ENCODE peak calls at places on chromosomes 2 and 18, in four cellular contexts. Z is stomach, J is HepG2, S is astrocyte of the cerebellum. U is an unnamed sample.

GRCh38 chr18:52582061-52582460 is 242.1 kb downstream of the DCC start:
- DNase-seq in Z (no peak), J (no peak), S (no peak), U (no peak)

GRCh38 chr2:109201465-109202420 is 72.7 kb downstream of the SH3RF3 start:
- DNase-seq in Z (no peak), J (no peak), S (no peak), U (no peak)

GRCh38 chr18:28095041-28095440 is 81.9 kb downstream of the CDH2 start:
- DNase-seq in Z (no peak), J (no peak), S (no peak), U (no peak)

GRCh38 chr2:4368907-4369306 is 665.5 kb downstream of the DCDC2C start:
- DNase-seq in Z (no peak), J (no peak), S (no peak), U (no peak)

GRCh38 chr2:150626934-150627336 is 139.5 kb upstream of the RND3 start:
- DNase-seq in Z (no peak), J (no peak), S (no peak), U (no peak)

GRCh38 chr2:88737385-88737784 is 45.9 kb downstream of the RPIA start:
- DNase-seq in Z (no peak), J (no peak), S (no peak), U (no peak)

GRCh38 chr18:5058768-5059539 is 138.1 kb downstream of the AKAIN1 start:
- DNase-seq in Z (no peak), J (no peak), S (no peak), U (no peak)

GRCh38 chr2:43559391-43560230 is 36.2 kb downstream of the THADA start:
- DNase-seq in Z (no peak), J (no peak), S (no peak), U (no peak)

GRCh38 chr2:70494283-70494886 is 59.2 kb downstream of the TGFA start:
- DNase-seq in Z (no peak), J (no peak), S (no peak), U (no peak)

GRCh38 chr18:52337286-52337685 is 2.7 kb upstream of the DCC start:
- DNase-seq in Z (no peak), J (no peak), S (no peak), U (no peak)

GRCh38 chr2:161729-162128 is 102.1 kb downstream of the SH3YL1 start:
- DNase-seq in Z (no peak), J (no peak), S (no peak), U (no peak)

GRCh38 chr2:39451954-39452353 is 14.9 kb upstream of the MAP4K3 start:
- DNase-seq in Z (no peak), J (no peak), S (no peak), U (no peak)

GRCh38 chr18:13521418-13521817 is 204.9 kb downstream of the FAM210A start:
- DNase-seq in Z (no peak), J (no peak), S (no peak), U (no peak)

GRCh38 chr18:45521151-45521550 is 94.1 kb upstream of the SLC14A2 start:
- DNase-seq in Z (no peak), J (no peak), S (peak), U (peak)

GRCh38 chr2:109375656-109376055 is 238.1 kb downstream of the SEPTIN10 start:
- DNase-seq in Z (peak), J (no peak), S (no peak), U (no peak)

GRCh38 chr2:185130685-185131084 is 532.4 kb downstream of the ZNF804A start:
- DNase-seq in Z (no peak), J (no peak), S (no peak), U (no peak)

GRCh38 chr2:216994231-216994997 is 134.6 kb upstream of the TNP1 start:
- DNase-seq in Z (no peak), J (no peak), S (no peak), U (no peak)

GRCh38 chr2:96260404-96261260 is 5.2 kb downstream of the TMEM127 start:
- DNase-seq in Z (peak), J (peak), S (no peak), U (peak)

GRCh38 chr2:101820519-101820918 is 123.0 kb downstream of the MAP4K4 start:
- DNase-seq in Z (no peak), J (no peak), S (no peak), U (no peak)

GRCh38 chr2:239814917-239815637 is 210.1 kb downstream of the NDUFA10 start:
- DNase-seq in Z (no peak), J (no peak), S (no peak), U (no peak)

GRCh38 chr2:217593732-217594131 is 409.1 kb downstream of the TNS1 start:
- DNase-seq in Z (no peak), J (no peak), S (no peak), U (no peak)

GRCh38 chr2:52532956-52533355 is 1234.6 kb upstream of the CHAC2 start:
- DNase-seq in Z (no peak), J (no peak), S (no peak), U (no peak)

GRCh38 chr2:1047485-1047884 is 96.8 kb downstream of the SNTG2 start:
- DNase-seq in Z (no peak), J (peak), S (no peak), U (no peak)

GRCh38 chr18:63783394-63783793 is 8.2 kb downstream of the SERPINB7 start:
- DNase-seq in Z (no peak), J (no peak), S (no peak), U (no peak)

GRCh38 chr2:129113776-129114175 is 795.1 kb upstream of the HS6ST1 start:
- DNase-seq in Z (no peak), J (no peak), S (no peak), U (no peak)

GRCh38 chr18:22556271-22556990 is 138.7 kb upstream of the CTAGE1 start:
- DNase-seq in Z (peak), J (no peak), S (no peak), U (no peak)

GRCh38 chr2:203535078-203535783 is at the start of gene RAPH1:
- DNase-seq in Z (peak), J (peak), S (peak), U (peak)

GRCh38 chr2:203623616-203624015 is 82.8 kb upstream of the CD28 start:
- DNase-seq in Z (no peak), J (no peak), S (no peak), U (no peak)

DNA sequence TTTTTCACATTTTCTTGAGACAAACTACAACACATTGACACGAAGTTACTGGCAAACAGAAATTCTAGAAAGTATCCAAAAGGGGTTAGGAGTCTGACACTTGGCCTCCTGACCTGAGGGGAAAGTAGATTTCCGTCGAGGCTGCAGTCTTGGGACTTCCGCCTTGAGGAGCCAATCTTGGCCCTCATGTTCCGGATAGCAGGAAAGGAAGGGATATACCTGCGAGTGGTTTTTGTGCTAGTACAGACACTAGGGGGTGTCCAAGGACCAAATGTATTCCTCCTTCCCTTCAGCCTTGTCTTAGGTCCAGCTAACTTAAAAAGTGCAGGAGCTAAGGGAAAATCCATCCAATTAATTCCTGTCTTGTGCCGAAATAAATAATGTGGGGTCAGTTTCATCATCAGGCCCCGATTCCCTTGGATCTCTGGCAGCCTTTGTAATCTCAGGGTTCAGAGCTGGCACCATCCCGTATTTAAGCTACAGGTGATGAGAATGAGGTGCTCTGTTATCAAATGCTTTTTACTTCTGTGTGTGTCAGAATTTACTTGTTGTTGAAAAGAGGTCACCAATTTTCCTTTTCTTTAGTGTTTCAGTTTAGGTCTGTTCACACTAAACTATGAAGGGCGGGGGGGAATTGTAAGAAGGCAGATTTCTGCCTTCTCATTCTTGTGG is 330.2 kb upstream of the FANCL start:
- DNase-seq in Z (no peak), J (peak), S (peak), U (peak)
- TF ChIP-seq CTCF in Z (no peak), J (peak), S (peak), U (peak)

GRCh38 chr2:85666435-85666924 is 1.5 kb downstream of the SFTPB start:
- DNase-seq in Z (no peak), J (no peak), S (no peak), U (no peak)

GRCh38 chr2:85666016-85666415 is 2.0 kb downstream of the SFTPB start:
- DNase-seq in Z (no peak), J (no peak), S (no peak), U (no peak)

GRCh38 chr2:85667561-85668008 is 414 bp downstream of the SFTPB start:
- DNase-seq in Z (no peak), J (no peak), S (no peak), U (no peak)

GRCh38 chr2:85668009-85668856 is at the start of gene SFTPB:
- DNase-seq in Z (no peak), J (no peak), S (no peak), U (no peak)

DNA sequence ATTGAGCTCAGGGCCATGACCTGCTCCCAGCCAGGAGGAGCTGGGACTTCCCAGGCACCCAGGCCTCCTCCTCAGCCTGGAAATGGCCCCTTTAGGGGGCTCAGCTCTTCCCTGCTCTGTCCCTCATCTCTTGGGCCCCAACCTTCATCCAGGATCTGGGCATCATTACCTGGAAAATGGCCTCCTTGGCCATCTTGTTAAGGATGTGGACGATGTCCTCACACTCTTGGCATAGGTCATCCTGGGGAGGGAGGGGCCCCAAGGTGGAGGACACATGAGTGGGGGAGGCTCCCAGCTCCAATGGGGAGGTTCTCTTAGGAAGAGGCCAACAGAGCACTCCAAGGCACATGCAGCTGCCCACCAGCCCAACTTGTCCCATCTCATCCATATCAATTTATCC is 1.1 kb downstream of the SFTPB start:
- DNase-seq in Z (no peak), J (no peak), S (no peak), U (no peak)
- H3K4me3 ChIP-seq in Z (no peak), J (no peak), S (no peak), U (no peak)

DNA sequence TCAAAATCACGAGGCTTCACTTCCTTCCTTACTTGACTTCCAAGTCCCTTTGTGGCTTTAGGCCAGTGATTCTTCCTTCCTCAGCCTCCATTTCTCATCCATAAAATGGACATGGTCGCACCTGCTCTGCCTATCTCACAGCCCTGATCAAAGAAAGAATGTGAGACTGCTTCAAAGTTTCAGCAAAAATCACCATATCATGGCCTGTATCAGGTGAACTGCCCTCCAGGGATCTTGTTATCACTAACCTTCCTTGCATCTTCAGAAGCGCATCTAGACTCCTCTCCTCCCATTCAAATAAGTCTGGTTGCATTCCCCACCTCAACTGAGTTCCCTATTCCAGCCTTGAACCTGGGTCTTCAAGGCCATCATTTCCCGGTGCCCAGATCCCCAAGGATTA is 96.5 kb downstream of the TTC32 start:
- DNase-seq in Z (no peak), J (no peak), S (no peak), U (no peak)
- TF ChIP-seq CTCF in Z (no peak), J (no peak), S (no peak), U (no peak)

DNA sequence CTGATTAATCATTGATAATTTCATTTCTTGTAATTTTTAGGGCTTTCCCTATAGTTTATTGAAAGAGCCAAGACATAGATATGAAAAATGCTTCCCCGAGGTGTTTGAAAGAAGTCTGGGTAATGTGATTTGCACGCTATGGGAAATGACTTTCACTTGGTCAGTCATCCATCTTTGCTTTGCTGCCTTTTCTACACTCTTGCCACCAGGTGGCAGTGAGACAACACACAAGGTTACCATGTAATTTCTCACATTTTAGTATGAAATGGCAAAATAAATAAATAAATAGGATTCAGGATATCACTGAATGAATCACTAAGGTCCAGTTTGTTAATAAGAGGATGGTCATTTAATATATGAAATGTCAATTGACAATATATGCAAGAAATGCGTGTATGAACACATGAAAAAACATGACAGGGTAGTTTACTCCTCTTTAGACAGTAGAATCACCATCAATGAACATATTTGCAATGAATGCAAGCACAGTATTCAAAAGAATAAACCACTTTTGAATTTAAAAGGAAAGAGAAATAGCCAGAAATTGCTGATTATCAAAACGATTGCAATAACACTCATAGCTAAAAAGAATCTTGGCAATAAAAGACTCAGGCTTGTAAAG is 52.2 kb upstream of the KCNH7 start:
- DNase-seq in Z (no peak), J (peak), S (peak), U (peak)
- H3K4me3 ChIP-seq in Z (no peak), J (no peak), S (no peak), U (no peak)

GRCh38 chr18:24011095-24011917 is 3.2 kb upstream of the TTC39C start:
- DNase-seq in Z (no peak), J (no peak), S (no peak), U (no peak)

GRCh38 chr18:24009651-24010333 is 4.8 kb upstream of the TTC39C start:
- DNase-seq in Z (no peak), J (no peak), S (no peak), U (no peak)

GRCh38 chr18:24006731-24007308 is 7.7 kb upstream of the TTC39C start:
- DNase-seq in Z (no peak), J (no peak), S (no peak), U (no peak)

GRCh38 chr18:24010673-24011072 is 3.9 kb upstream of the TTC39C start:
- DNase-seq in Z (no peak), J (no peak), S (no peak), U (no peak)

DNA sequence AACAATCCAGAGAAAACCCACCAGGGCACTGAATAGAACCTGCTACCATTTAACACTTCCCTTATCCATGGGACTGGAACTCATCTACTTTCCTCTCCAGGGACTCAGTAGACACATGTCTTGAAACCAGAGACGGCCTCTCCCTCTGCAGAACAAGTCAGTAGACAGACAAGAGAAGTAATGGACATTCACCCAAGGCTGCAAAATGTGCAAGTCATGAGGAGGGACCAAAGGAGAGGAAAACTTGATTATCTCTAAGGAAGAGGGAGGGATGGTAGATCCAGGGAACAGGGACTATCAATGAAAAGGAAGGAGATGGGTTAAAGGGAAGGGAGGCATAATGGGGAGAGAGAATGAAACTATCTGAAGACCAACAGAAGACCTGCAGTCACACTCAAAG is 5.3 kb upstream of the TTC39C start:
- DNase-seq in Z (no peak), J (no peak), S (no peak), U (no peak)
- TF ChIP-seq CTCF in Z (no peak), J (no peak), S (no peak), U (no peak)

GRCh38 chr2:85852979-85853498 is 35.8 kb downstream of the ST3GAL5 start:
- DNase-seq in Z (peak), J (no peak), S (no peak), U (no peak)
- H3K4me3 ChIP-seq in Z (no peak), J (no peak), S (no peak), U (no peak)

DNA sequence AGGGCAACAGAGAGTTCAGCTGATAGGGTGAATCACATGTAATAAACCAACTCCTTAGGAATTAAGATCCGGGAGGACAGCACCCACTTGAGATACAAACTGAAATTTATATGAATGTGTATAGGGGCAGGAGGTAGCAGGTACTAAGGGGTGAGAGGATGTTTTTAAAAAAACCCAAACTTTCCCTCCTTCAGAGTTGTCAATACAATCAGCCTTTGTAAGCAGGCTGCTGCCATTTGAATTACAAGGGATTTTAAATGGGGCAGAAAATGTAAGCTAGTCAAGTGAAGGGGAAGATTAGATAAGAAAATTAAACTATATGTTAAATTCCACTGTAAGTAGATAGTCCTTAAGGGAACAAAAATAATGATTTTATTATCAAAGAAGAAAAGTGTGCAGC is 1239.7 kb upstream of the CELF4 start:
- DNase-seq in Z (no peak), J (no peak), S (no peak), U (no peak)
- TF ChIP-seq CTCF in Z (no peak), J (no peak), S (no peak), U (no peak)